ENCODE peak calls at places on chromosomes 1 and 21, in eight cellular contexts. M, S, U, P, A, K, D and W are unnamed samples.

GRCh38 chr1:168472244-168472643 is 71.6 kb downstream of the XCL2 start:
- DNase-seq in M (no peak), S (no peak), U (no peak), P (no peak), A (no peak), K (no peak), D (no peak), W (no peak)

GRCh38 chr1:209023790-209024189 is 559.7 kb upstream of the CAMK1G start:
- DNase-seq in M (no peak), S (no peak), U (no peak), P (no peak), A (no peak), K (no peak), D (no peak), W (no peak)

GRCh38 chr1:22056043-22056442 is 3.5 kb downstream of the CDC42 start:
- DNase-seq in M (no peak), S (peak), U (no peak), P (no peak), A (no peak), K (no peak), D (no peak), W (no peak)

GRCh38 chr1:50846224-50846839 is 113.7 kb downstream of the FAF1 start:
- DNase-seq in M (no peak), S (no peak), U (no peak), P (no peak), A (no peak), K (no peak), D (no peak), W (no peak)

GRCh38 chr1:162069334-162070093 is at the start of gene NOS1AP:
- DNase-seq in M (peak), S (peak), U (peak), P (peak), A (peak), K (peak), D (peak), W (peak)

GRCh38 chr1:237562247-237562823 is 328.4 kb downstream of the ZP4 start:
- DNase-seq in M (no peak), S (peak), U (peak), P (peak), A (peak), K (peak), D (no peak), W (peak)

GRCh38 chr21:46161180-46161799 is 5.9 kb upstream of the FTCD start:
- DNase-seq in M (no peak), S (no peak), U (no peak), P (no peak), A (no peak), K (no peak), D (no peak), W (no peak)

GRCh38 chr1:187300093-187300492 is 471.3 kb downstream of the PLA2G4A start:
- DNase-seq in M (no peak), S (no peak), U (no peak), P (no peak), A (no peak), K (no peak), D (no peak), W (no peak)

GRCh38 chr1:169060906-169061683 is 45.4 kb upstream of the ATP1B1 start:
- DNase-seq in M (no peak), S (peak), U (peak), P (no peak), A (no peak), K (no peak), D (no peak), W (no peak)

GRCh38 chr1:114153621-114154145 is at the start of gene SYT6:
- DNase-seq in M (no peak), S (peak), U (no peak), P (no peak), A (peak), K (no peak), D (no peak), W (no peak)

GRCh38 chr21:37008705-37009104 is 2.2 kb downstream of the RIPPLY3 start:
- DNase-seq in M (no peak), S (no peak), U (no peak), P (no peak), A (no peak), K (no peak), D (no peak), W (no peak)